ENCODE peak calls at places on chromosomes 5 and 9, in five cellular contexts. One of them, this sample, is unnamed.
A peak's percentile ranks its signal among the peaks of the same experiment; 100 is the strongest.

GRCh38 chr5:109448838-109449237 is 39.1 kb upstream of the PJA2 start:
- DNase-seq in pancreas: no peak
- DNase-seq in cardiac muscle cell: no peak
- DNase-seq in right atrium auricular region: no peak
- DNase-seq in lower lobe of right lung: no peak
- DNase-seq in this sample: no peak

GRCh38 chr5:149168276-149168675 is 27.0 kb downstream of the ABLIM3 start:
- DNase-seq in pancreas: no peak
- DNase-seq in cardiac muscle cell: no peak
- DNase-seq in right atrium auricular region: no peak
- DNase-seq in lower lobe of right lung: no peak
- DNase-seq in this sample: peak; percentile 60

GRCh38 chr5:167821096-167821590 is 470.3 kb upstream of the WWC1 start:
- DNase-seq in pancreas: no peak
- DNase-seq in cardiac muscle cell: no peak
- DNase-seq in right atrium auricular region: no peak
- DNase-seq in lower lobe of right lung: no peak
- DNase-seq in this sample: no peak

GRCh38 chr9:90547896-90548295 is 94.7 kb downstream of the DIRAS2 start:
- DNase-seq in pancreas: no peak
- DNase-seq in cardiac muscle cell: no peak
- DNase-seq in right atrium auricular region: no peak
- DNase-seq in lower lobe of right lung: no peak
- DNase-seq in this sample: no peak

GRCh38 chr5:72300590-72301339 is 19.3 kb downstream of the MRPS27 start:
- DNase-seq in pancreas: no peak
- DNase-seq in cardiac muscle cell: no peak
- DNase-seq in right atrium auricular region: no peak
- DNase-seq in lower lobe of right lung: no peak
- DNase-seq in this sample: no peak

GRCh38 chr5:42807722-42808447 is 3.8 kb downstream of the SELENOP start:
- DNase-seq in pancreas: no peak
- DNase-seq in cardiac muscle cell: no peak
- DNase-seq in right atrium auricular region: no peak
- DNase-seq in lower lobe of right lung: no peak
- DNase-seq in this sample: peak; percentile 49

GRCh38 chr5:6309949-6310348 is 68.4 kb downstream of the MED10 start:
- DNase-seq in pancreas: no peak
- DNase-seq in cardiac muscle cell: no peak
- DNase-seq in right atrium auricular region: no peak
- DNase-seq in lower lobe of right lung: no peak
- DNase-seq in this sample: no peak

GRCh38 chr9:75063556-75064305 is 24.2 kb downstream of the NMRK1 start:
- DNase-seq in pancreas: no peak
- DNase-seq in cardiac muscle cell: no peak
- DNase-seq in right atrium auricular region: no peak
- DNase-seq in lower lobe of right lung: no peak
- DNase-seq in this sample: peak; percentile 48

GRCh38 chr9:113756476-113757198 is 119.5 kb upstream of the ZNF618 start:
- DNase-seq in pancreas: no peak
- DNase-seq in cardiac muscle cell: no peak
- DNase-seq in right atrium auricular region: no peak
- DNase-seq in lower lobe of right lung: no peak
- DNase-seq in this sample: no peak

GRCh38 chr9:110994771-110995241 is 43.5 kb downstream of the LPAR1 start:
- DNase-seq in pancreas: no peak
- DNase-seq in cardiac muscle cell: no peak
- DNase-seq in right atrium auricular region: no peak
- DNase-seq in lower lobe of right lung: no peak
- DNase-seq in this sample: no peak

GRCh38 chr5:55441107-55441771 is 93.5 kb downstream of the PLPP1 start:
- DNase-seq in pancreas: no peak
- DNase-seq in cardiac muscle cell: peak; percentile 15
- DNase-seq in right atrium auricular region: no peak
- DNase-seq in lower lobe of right lung: no peak
- DNase-seq in this sample: no peak

GRCh38 chr5:55438931-55439477 is 95.8 kb downstream of the PLPP1 start:
- DNase-seq in pancreas: no peak
- DNase-seq in cardiac muscle cell: peak; percentile 60
- DNase-seq in right atrium auricular region: no peak
- DNase-seq in lower lobe of right lung: no peak
- DNase-seq in this sample: no peak

GRCh38 chr5:55437859-55438206 is 96.9 kb downstream of the PLPP1 start:
- DNase-seq in pancreas: no peak
- DNase-seq in cardiac muscle cell: no peak
- DNase-seq in right atrium auricular region: no peak
- DNase-seq in lower lobe of right lung: no peak
- DNase-seq in this sample: no peak

GRCh38 chr5:55440188-55440646 is 94.5 kb downstream of the PLPP1 start:
- DNase-seq in pancreas: no peak
- DNase-seq in cardiac muscle cell: no peak
- DNase-seq in right atrium auricular region: no peak
- DNase-seq in lower lobe of right lung: no peak
- DNase-seq in this sample: peak; percentile 17

DNA sequence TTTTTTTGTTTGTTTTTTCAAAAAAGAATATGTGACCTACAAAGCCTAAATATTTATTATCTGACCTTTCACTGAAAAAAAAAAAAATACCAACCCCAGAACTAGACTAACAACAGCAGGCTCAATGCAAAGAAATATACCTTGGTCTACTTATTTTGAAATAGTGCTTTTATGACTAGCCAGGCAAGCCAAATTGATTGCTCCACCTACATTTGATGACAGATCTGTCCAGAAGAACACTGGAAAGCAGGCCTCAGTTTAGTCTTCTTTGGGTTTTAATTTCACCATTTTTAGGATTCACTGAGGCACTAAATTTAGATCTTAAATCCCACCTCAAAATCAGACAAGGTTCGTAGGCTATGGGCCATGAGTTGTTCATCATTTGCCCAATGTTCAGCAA is 97.3 kb downstream of the PLPP1 start:
- DNase-seq in pancreas: no peak
- DNase-seq in cardiac muscle cell: no peak
- DNase-seq in right atrium auricular region: no peak
- DNase-seq in lower lobe of right lung: no peak
- DNase-seq in this sample: no peak
- H3K27ac ChIP-seq in pancreas: no peak overlapping the region
- H3K27ac ChIP-seq in cardiac muscle cell: peak overlapping the region; percentile 93
- H3K27ac ChIP-seq in right atrium auricular region: peak overlapping the region; percentile 80
- H3K27ac ChIP-seq in lower lobe of right lung: peak overlapping the region; percentile 74
- H3K27ac ChIP-seq in this sample: peak overlapping the region; percentile 85

GRCh38 chr9:96522371-96522770 is 72.4 kb downstream of the HABP4 start:
- DNase-seq in pancreas: no peak
- DNase-seq in cardiac muscle cell: no peak
- DNase-seq in right atrium auricular region: no peak
- DNase-seq in lower lobe of right lung: no peak
- DNase-seq in this sample: no peak
- TF ChIP-seq CTCF in pancreas: no peak
- TF ChIP-seq CTCF in cardiac muscle cell: no peak
- TF ChIP-seq CTCF in right atrium auricular region: no peak
- TF ChIP-seq CTCF in lower lobe of right lung: no peak
- TF ChIP-seq CTCF in this sample: no peak

DNA sequence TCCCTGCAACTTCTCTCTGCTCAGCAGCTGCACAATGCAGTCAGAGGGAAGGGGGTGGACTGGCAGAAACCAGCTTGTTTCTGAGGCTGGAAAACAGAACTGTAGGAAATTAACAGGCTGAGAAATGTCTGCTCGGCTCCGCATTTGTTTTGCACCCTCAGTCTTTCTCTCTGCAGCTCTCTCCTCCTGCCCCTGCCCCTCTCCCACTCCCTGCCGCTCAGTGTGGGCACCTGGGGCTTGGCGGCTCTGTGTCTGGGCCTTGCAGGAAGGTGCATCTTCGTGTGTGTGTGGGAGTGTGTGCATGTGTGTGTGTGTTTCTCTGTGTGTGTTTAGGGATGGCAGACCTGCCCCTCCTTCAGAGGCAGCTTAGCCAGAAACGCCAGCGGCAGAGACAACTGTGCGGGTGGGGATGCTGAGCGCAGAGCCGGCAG is 53.0 kb downstream of the PCDH1 start:
- DNase-seq in pancreas: no peak
- DNase-seq in cardiac muscle cell: no peak
- DNase-seq in right atrium auricular region: no peak
- DNase-seq in lower lobe of right lung: no peak
- DNase-seq in this sample: no peak
- H3K27ac ChIP-seq in pancreas: no peak overlapping the region
- H3K27ac ChIP-seq in cardiac muscle cell: no peak overlapping the region
- H3K27ac ChIP-seq in right atrium auricular region: no peak overlapping the region
- H3K27ac ChIP-seq in lower lobe of right lung: no peak overlapping the region
- H3K27ac ChIP-seq in this sample: peak overlapping the region; percentile 86

GRCh38 chr9:82101475-82101874 is 112.9 kb downstream of the SPATA31D1 start:
- DNase-seq in pancreas: no peak
- DNase-seq in cardiac muscle cell: no peak
- DNase-seq in right atrium auricular region: no peak
- DNase-seq in lower lobe of right lung: no peak
- DNase-seq in this sample: no peak
- TF ChIP-seq CTCF in pancreas: no peak
- TF ChIP-seq CTCF in cardiac muscle cell: no peak
- TF ChIP-seq CTCF in right atrium auricular region: no peak
- TF ChIP-seq CTCF in lower lobe of right lung: no peak
- TF ChIP-seq CTCF in this sample: no peak

GRCh38 chr9:93210324-93210973 is 26.5 kb downstream of the WNK2 start:
- DNase-seq in pancreas: no peak
- DNase-seq in cardiac muscle cell: no peak
- DNase-seq in right atrium auricular region: no peak
- DNase-seq in lower lobe of right lung: peak; percentile 26
- DNase-seq in this sample: no peak

GRCh38 chr9:93209576-93210323 is 25.8 kb downstream of the WNK2 start:
- DNase-seq in pancreas: no peak
- DNase-seq in cardiac muscle cell: no peak
- DNase-seq in right atrium auricular region: no peak
- DNase-seq in lower lobe of right lung: peak; percentile 30
- DNase-seq in this sample: no peak

GRCh38 chr9:93207326-93207814 is 23.4 kb downstream of the WNK2 start:
- DNase-seq in pancreas: no peak
- DNase-seq in cardiac muscle cell: peak; percentile 90
- DNase-seq in right atrium auricular region: no peak
- DNase-seq in lower lobe of right lung: peak; percentile 40
- DNase-seq in this sample: peak; percentile 76

GRCh38 chr9:93207860-93208734 is 24.2 kb downstream of the WNK2 start:
- DNase-seq in pancreas: no peak
- DNase-seq in cardiac muscle cell: no peak
- DNase-seq in right atrium auricular region: no peak
- DNase-seq in lower lobe of right lung: peak; percentile 16
- DNase-seq in this sample: no peak

GRCh38 chr9:93209097-93209496 is 25.2 kb downstream of the WNK2 start:
- DNase-seq in pancreas: no peak
- DNase-seq in cardiac muscle cell: no peak
- DNase-seq in right atrium auricular region: no peak
- DNase-seq in lower lobe of right lung: peak; percentile 30
- DNase-seq in this sample: no peak
- H3K27ac ChIP-seq in pancreas: peak overlapping the region; percentile 68
- H3K27ac ChIP-seq in cardiac muscle cell: peak overlapping the region; percentile 97
- H3K27ac ChIP-seq in right atrium auricular region: peak overlapping the region; percentile 78
- H3K27ac ChIP-seq in lower lobe of right lung: no peak overlapping the region
- H3K27ac ChIP-seq in this sample: no peak overlapping the region

DNA sequence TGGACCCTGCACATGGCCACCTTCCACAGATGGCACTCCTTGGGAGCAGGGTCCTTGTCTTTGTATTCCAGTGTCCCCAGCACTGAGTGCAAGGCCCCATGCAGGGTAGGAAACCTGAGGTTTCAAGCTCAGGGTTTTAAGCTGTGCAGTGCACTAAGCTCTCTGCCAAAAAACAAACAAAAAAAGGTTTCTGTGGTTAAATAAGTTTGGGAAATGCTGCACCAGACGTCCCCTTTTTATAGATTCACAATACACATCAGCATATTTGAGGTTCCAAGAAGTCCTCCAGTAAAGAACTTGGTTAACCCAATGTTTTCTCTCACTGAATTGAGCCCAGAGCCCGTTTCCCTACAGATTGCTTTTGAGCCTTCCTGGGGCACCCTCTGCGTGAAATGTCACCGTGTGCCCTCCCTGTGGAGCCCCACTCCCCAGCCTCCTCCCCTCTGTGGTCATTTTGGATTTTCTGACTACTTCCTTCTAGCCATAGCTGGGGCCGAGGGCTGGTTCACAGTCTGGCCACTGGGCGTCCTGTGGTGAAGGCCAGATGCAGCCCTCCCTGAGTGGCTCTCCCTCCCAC is 17.1 kb downstream of the DELE1 start:
- DNase-seq in pancreas: no peak
- DNase-seq in cardiac muscle cell: no peak
- DNase-seq in right atrium auricular region: no peak
- DNase-seq in lower lobe of right lung: no peak
- DNase-seq in this sample: peak; percentile 33
- TF ChIP-seq CTCF in pancreas: no peak
- TF ChIP-seq CTCF in cardiac muscle cell: no peak
- TF ChIP-seq CTCF in right atrium auricular region: peak; percentile 14
- TF ChIP-seq CTCF in lower lobe of right lung: no peak
- TF ChIP-seq CTCF in this sample: no peak